ENCODE peak calls at places on chromosomes 2 and 18, in ten cellular contexts. I is GM04504; Z is skeletal muscle cell; E is transverse colon; H is activated naive CD8-positive, alpha-beta T cell treated with anti-CD3 and anti-CD28 coated beads for 36 hours; T is AML-193; A is stomach; V is EL; O is AG08395; L is breast epithelium. M is an unnamed sample.

GRCh38 chr2:160731856-160732255 is 238.2 kb upstream of the RBMS1 start:
- DNase-seq in I (no peak), Z (no peak), E (no peak), H (no peak), T (no peak), A (no peak), V (no peak), O (no peak), L (no peak), M (no peak)

GRCh38 chr2:216780843-216781242 is 79.0 kb downstream of the TNP1 start:
- DNase-seq in I (no peak), Z (no peak), E (no peak), H (no peak), T (no peak), A (no peak), V (no peak), O (no peak), L (no peak), M (no peak)

GRCh38 chr18:45056907-45057306 is 376.2 kb downstream of the SETBP1 start:
- DNase-seq in I (no peak), Z (no peak), E (no peak), H (no peak), T (no peak), A (no peak), V (no peak), O (no peak), L (no peak), M (no peak)

GRCh38 chr18:500230-500555 is 308 bp downstream of the COLEC12 start:
- DNase-seq in I (no peak), Z (no peak), E (no peak), H (no peak), T (no peak), A (no peak), V (no peak), O (peak; percentile 24), L (no peak), M (no peak)

GRCh38 chr2:226023383-226023782 is 623.9 kb downstream of the NYAP2 start:
- DNase-seq in I (no peak), Z (no peak), E (no peak), H (no peak), T (no peak), A (no peak), V (no peak), O (no peak), L (no peak), M (no peak)

GRCh38 chr18:59744271-59744721 is 47.1 kb upstream of the CCBE1 start:
- DNase-seq in I (peak; percentile 94), Z (peak; percentile 92), E (no peak), H (no peak), T (no peak), A (no peak), V (peak; percentile 97), O (peak; percentile 83), L (no peak), M (peak; percentile 49)

GRCh38 chr18:64119916-64120315 is 29.0 kb downstream of the LINC00305 start:
- DNase-seq in I (no peak), Z (no peak), E (no peak), H (no peak), T (no peak), A (no peak), V (no peak), O (no peak), L (no peak), M (no peak)

GRCh38 chr2:215452725-215453124 is 16.9 kb upstream of the FN1 start:
- DNase-seq in I (no peak), Z (no peak), E (no peak), H (no peak), T (no peak), A (no peak), V (no peak), O (no peak), L (no peak), M (no peak)

GRCh38 chr2:12456293-12457151 is 260.2 kb upstream of the TRIB2 start:
- DNase-seq in I (peak; percentile 99), Z (peak; percentile 99), E (peak; percentile 81), H (peak; percentile 68), T (peak; percentile 100), A (peak; percentile 88), V (peak; percentile 95), O (peak; percentile 95), L (peak; percentile 62), M (peak; percentile 74)

GRCh38 chr2:121363632-121364420 is 78.8 kb upstream of the TFCP2L1 start:
- DNase-seq in I (peak; percentile 63), Z (peak; percentile 54), E (peak; percentile 46), H (no peak), T (no peak), A (no peak), V (peak; percentile 78), O (peak; percentile 70), L (no peak), M (no peak)

GRCh38 chr2:241994556-241995213 is 125.2 kb downstream of the RTP5 start:
- DNase-seq in I (no peak), Z (no peak), E (no peak), H (no peak), T (no peak), A (peak; percentile 2), V (no peak), O (no peak), L (no peak), M (no peak)

GRCh38 chr2:233289590-233290424 is 17.8 kb upstream of the SAG start:
- DNase-seq in I (no peak), Z (no peak), E (no peak), H (no peak), T (no peak), A (no peak), V (no peak), O (no peak), L (no peak), M (no peak)

GRCh38 chr2:112811841-112812306 is 24.7 kb downstream of the IL1B start:
- DNase-seq in I (peak; percentile 44), Z (peak; percentile 66), E (no peak), H (peak; percentile 7), T (no peak), A (no peak), V (peak; percentile 95), O (peak; percentile 46), L (no peak), M (peak; percentile 62)

GRCh38 chr18:5309888-5310470 is 14.5 kb upstream of the ZBTB14 start:
- DNase-seq in I (no peak), Z (no peak), E (no peak), H (peak; percentile 22), T (peak; percentile 89), A (no peak), V (no peak), O (no peak), L (no peak), M (no peak)

GRCh38 chr18:13551841-13552733 is 174.3 kb downstream of the FAM210A start:
- DNase-seq in I (no peak), Z (no peak), E (no peak), H (no peak), T (no peak), A (no peak), V (no peak), O (no peak), L (no peak), M (no peak)

GRCh38 chr2:95361216-95361980 is 41.1 kb upstream of the FAHD2A start:
- DNase-seq in I (no peak), Z (no peak), E (no peak), H (no peak), T (no peak), A (no peak), V (no peak), O (no peak), L (peak; percentile 15), M (no peak)

M was measured in HTR-8/SVneo.